ENCODE peak calls at places on chromosomes 7 and 10, in four cellular contexts. E is cardiac fibroblast, X is fibroblast of pulmonary artery, N is lower leg skin. J is an unnamed sample.

GRCh38 chr10:84176836-84177474 is 3.4 kb downstream of the GPR15LG start:
- DNase-seq in E (no peak), X (no peak), N (peak; percentile 79), J (no peak)

GRCh38 chr10:15300697-15301096 is 70.4 kb downstream of the FAM171A1 start:
- DNase-seq in E (peak; percentile 24), X (no peak), N (no peak), J (no peak)

GRCh38 chr7:29278362-29279070 is 83.9 kb downstream of the CHN2 start:
- DNase-seq in E (no peak), X (no peak), N (no peak), J (no peak)

GRCh38 chr10:56537984-56538383 is 176.9 kb upstream of the ZWINT start:
- DNase-seq in E (peak; percentile 65), X (peak; percentile 61), N (no peak), J (peak; percentile 90)

GRCh38 chr10:1290071-1290471 is 233.9 kb downstream of the WDR37 start:
- DNase-seq in E (no peak), X (no peak), N (peak; percentile 28), J (no peak)

GRCh38 chr7:45073843-45074737 is 14.7 kb downstream of the NACAD start:
- DNase-seq in E (no peak), X (no peak), N (no peak), J (no peak)

GRCh38 chr10:80878330-80878729 is 340.6 kb downstream of the SH2D4B start:
- DNase-seq in E (no peak), X (no peak), N (no peak), J (no peak)

GRCh38 chr10:50506861-50507573 is 116.7 kb downstream of the SGMS1 start:
- DNase-seq in E (no peak), X (no peak), N (no peak), J (no peak)

GRCh38 chr7:33233659-33234058 is 104.3 kb downstream of the BBS9 start:
- DNase-seq in E (no peak), X (no peak), N (no peak), J (no peak)

GRCh38 chr10:93742633-93743349 is 14.9 kb upstream of the LGI1 start:
- DNase-seq in E (peak; percentile 2), X (no peak), N (no peak), J (no peak)

GRCh38 chr10:93746844-93747284 is 10.9 kb upstream of the LGI1 start:
- DNase-seq in E (peak; percentile 87), X (peak; percentile 85), N (no peak), J (peak; percentile 96)

GRCh38 chr10:93741367-93741766 is 16.4 kb upstream of the LGI1 start:
- DNase-seq in E (no peak), X (no peak), N (no peak), J (no peak)

GRCh38 chr10:93749218-93749799 is 8.4 kb upstream of the LGI1 start:
- DNase-seq in E (no peak), X (no peak), N (no peak), J (peak; percentile 13)

DNA sequence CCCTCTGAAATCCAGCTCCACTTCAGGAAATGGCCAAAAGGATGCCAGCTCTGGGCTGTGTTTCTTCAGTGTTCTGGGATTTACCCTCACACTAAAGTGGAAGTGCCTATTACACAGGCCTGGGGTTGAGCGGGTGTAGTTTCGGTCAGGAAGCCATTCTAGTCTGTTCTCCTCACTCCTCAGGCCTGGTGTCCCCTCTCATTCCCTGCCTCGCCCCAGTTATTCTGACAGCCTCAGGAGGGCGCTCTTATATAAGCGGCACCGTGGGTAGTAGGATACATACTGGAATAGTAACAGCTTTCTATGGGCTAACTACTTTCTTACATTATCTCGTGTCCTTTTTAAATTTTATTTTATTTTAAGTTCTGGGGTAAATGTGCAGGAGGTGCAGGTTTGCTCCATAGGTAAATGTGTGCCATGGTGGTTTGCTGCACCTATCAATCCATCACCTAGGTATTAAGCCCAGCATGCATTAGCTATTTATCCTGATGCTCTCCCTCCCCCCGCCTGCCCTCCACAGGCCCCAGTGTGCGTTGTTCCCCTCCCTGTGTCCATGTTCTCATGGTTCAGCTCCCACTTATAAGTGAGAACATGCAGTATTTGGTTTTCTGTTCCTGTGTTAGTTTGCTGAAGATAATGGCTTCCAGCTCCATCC is 12.2 kb upstream of the LGI1 start:
- DNase-seq in E (peak; percentile 12), X (peak; percentile 8), N (no peak), J (peak; percentile 16)
- TF ChIP-seq CTCF in E (peak; percentile 25), X (peak; percentile 25), N (no peak), J (peak; percentile 42)

DNA sequence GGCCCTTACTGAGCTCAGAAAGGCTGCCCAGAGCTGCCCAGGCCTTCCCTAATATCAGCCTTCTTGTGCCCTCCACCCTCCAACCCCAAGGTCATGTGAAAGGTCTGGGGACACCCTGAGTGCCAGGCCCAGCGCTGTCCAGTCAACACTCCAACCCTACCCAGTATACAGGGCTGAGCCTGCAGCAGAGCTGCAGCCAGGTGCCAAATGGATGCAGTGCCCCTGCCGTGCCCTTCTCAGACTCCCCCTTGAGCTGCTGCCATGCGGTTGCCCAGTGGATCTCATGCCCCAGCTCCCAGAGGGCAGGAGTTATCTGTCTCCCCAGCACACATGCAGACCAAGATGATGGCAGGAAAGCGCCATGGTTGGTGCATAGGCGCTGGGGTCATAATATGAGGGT is 61.5 kb downstream of the ZMIZ1 start:
- DNase-seq in E (no peak), X (no peak), N (no peak), J (no peak)
- H3K4me3 ChIP-seq in E (no peak overlapping the region), X (no peak overlapping the region), N (no peak overlapping the region), J (no peak overlapping the region)

GRCh38 chr10:74976565-74976964 is 134.9 kb upstream of the SAMD8 start:
- DNase-seq in E (no peak), X (no peak), N (no peak), J (no peak)
- TF ChIP-seq CTCF in E (no peak), X (no peak), N (no peak), J (no peak)

GRCh38 chr7:2610466-2610865 is 21.3 kb upstream of the TTYH3 start:
- DNase-seq in E (no peak), X (no peak), N (no peak), J (no peak)

GRCh38 chr7:2607913-2608899 is 23.6 kb upstream of the TTYH3 start:
- DNase-seq in E (no peak), X (no peak), N (no peak), J (no peak)

GRCh38 chr7:2610898-2611297 is 20.9 kb upstream of the TTYH3 start:
- DNase-seq in E (no peak), X (no peak), N (no peak), J (no peak)

GRCh38 chr7:2607122-2607912 is 24.5 kb upstream of the TTYH3 start:
- DNase-seq in E (peak; percentile 30), X (peak; percentile 24), N (peak; percentile 95), J (no peak)

GRCh38 chr7:2609001-2609411 is 22.8 kb upstream of the TTYH3 start:
- DNase-seq in E (peak; percentile 29), X (peak; percentile 67), N (no peak), J (peak; percentile 45)
- H3K4me3 ChIP-seq in E (no peak overlapping the region), X (no peak overlapping the region), N (no peak overlapping the region), J (no peak overlapping the region)

GRCh38 chr7:30682131-30683083 is at the start of gene CRHR2:
- DNase-seq in E (no peak), X (no peak), N (no peak), J (no peak)
- TF ChIP-seq CTCF in E (peak; percentile 8), X (peak; percentile 6), N (no peak), J (no peak)

J was measured in astrocyte of the spinal cord.